ENCODE peak calls at places on chromosome 13, in ten cellular contexts. B is WERI-Rb-1; K is Peyer's patch; H is A549; X is AG04450; G is neuronal stem cell; J is pancreas; E is CD8-positive, alpha-beta memory T cell; N is psoas muscle; S is prostate gland. A is an unnamed sample.
A peak's percentile ranks its signal among the peaks of the same experiment; 100 is the strongest.

GRCh38 chr13:26485786-26486185 is 71.7 kb upstream of the WASF3 start:
- DNase-seq in G (no peak), S (no peak), E (no peak), X (no peak), N (no peak), H (no peak), K (peak; percentile 33), J (no peak), B (no peak), A (no peak)

GRCh38 chr13:73063166-73063565 is 4.4 kb downstream of the KLF5 start:
- DNase-seq in J (no peak), X (no peak), N (no peak), B (no peak), E (no peak), K (no peak), S (no peak), H (no peak), G (no peak), A (peak; percentile 46)

GRCh38 chr13:42968906-42969305 is 23.1 kb downstream of the EPSTI1 start:
- DNase-seq in E (no peak), H (no peak), G (no peak), S (peak; percentile 87), B (no peak), N (no peak), K (peak; percentile 82), X (no peak), J (no peak), A (peak; percentile 83)

GRCh38 chr13:80276371-80277289 is 64.3 kb downstream of the SPRY2 start:
- DNase-seq in J (no peak), G (peak; percentile 93), H (no peak), N (no peak), B (no peak), X (no peak), K (no peak), S (no peak), E (no peak), A (no peak)

GRCh38 chr13:98785968-98786367 is 33.5 kb upstream of the SLC15A1 start:
- DNase-seq in N (no peak), S (no peak), K (no peak), X (no peak), H (no peak), B (no peak), E (no peak), G (no peak), J (no peak), A (no peak)

GRCh38 chr13:26502826-26503225 is 54.7 kb upstream of the WASF3 start:
- DNase-seq in G (no peak), S (no peak), B (no peak), N (peak; percentile 64), H (no peak), K (no peak), X (peak; percentile 24), E (no peak), J (no peak), A (no peak)

GRCh38 chr13:50915562-50915961 is 6.0 kb downstream of the RNASEH2B start:
- DNase-seq in H (no peak), J (no peak), S (no peak), K (no peak), B (no peak), N (no peak), E (no peak), X (no peak), G (no peak), A (no peak)

GRCh38 chr13:94641432-94641941 is 39.8 kb downstream of the GPR180 start:
- DNase-seq in K (no peak), N (no peak), S (no peak), X (peak; percentile 67), H (no peak), G (no peak), B (no peak), J (no peak), E (no peak), A (no peak)

GRCh38 chr13:37163626-37164365 is 58.3 kb upstream of the CSNK1A1L start:
- DNase-seq in X (no peak), N (no peak), B (no peak), S (no peak), G (no peak), J (no peak), H (no peak), E (no peak), K (no peak), A (no peak)

GRCh38 chr13:98839826-98840769 is 87.6 kb upstream of the SLC15A1 start:
- DNase-seq in G (peak; percentile 49), K (peak; percentile 70), E (no peak), N (peak; percentile 75), B (peak; percentile 90), J (no peak), X (no peak), S (peak; percentile 43), H (peak; percentile 47), A (peak; percentile 73)

GRCh38 chr13:91399189-91400093 is 1.0 kb downstream of the GPC5 start:
- DNase-seq in X (no peak), S (no peak), H (no peak), K (no peak), J (no peak), G (no peak), N (no peak), E (no peak), B (no peak), A (no peak)
- H3K27ac ChIP-seq in X (no peak overlapping the region), S (no peak overlapping the region), H (no peak overlapping the region), K (no peak overlapping the region), J (no peak overlapping the region), G (no peak overlapping the region), N (no peak overlapping the region), E (no peak overlapping the region), B (no peak overlapping the region), A (no peak overlapping the region)

GRCh38 chr13:39364797-39365468 is 238.1 kb downstream of the LHFPL6 start:
- DNase-seq in X (no peak), N (no peak), K (no peak), G (no peak), J (no peak), S (no peak), H (no peak), B (no peak), E (no peak), A (no peak)
- H3K4me3 ChIP-seq in X (no peak overlapping the region), N (no peak overlapping the region), K (no peak overlapping the region), G (no peak overlapping the region), J (no peak overlapping the region), S (no peak overlapping the region), H (no peak overlapping the region), B (no peak overlapping the region), E (no peak overlapping the region), A (no peak overlapping the region)

GRCh38 chr13:19601749-19602725 is 31.4 kb upstream of the MPHOSPH8 start:
- DNase-seq in K (peak; percentile 61), H (peak; percentile 38), J (peak; percentile 17), B (peak; percentile 78), N (no peak), G (peak; percentile 40), S (no peak), E (peak; percentile 18), X (no peak), A (peak; percentile 20)
- H3K27ac ChIP-seq in K (no peak overlapping the region), H (peak overlapping the region; percentile 93), J (no peak overlapping the region), B (peak overlapping the region; percentile 66), N (no peak overlapping the region), G (no peak overlapping the region), S (no peak overlapping the region), E (no peak overlapping the region), X (peak overlapping the region; percentile 11), A (no peak overlapping the region)

DNA sequence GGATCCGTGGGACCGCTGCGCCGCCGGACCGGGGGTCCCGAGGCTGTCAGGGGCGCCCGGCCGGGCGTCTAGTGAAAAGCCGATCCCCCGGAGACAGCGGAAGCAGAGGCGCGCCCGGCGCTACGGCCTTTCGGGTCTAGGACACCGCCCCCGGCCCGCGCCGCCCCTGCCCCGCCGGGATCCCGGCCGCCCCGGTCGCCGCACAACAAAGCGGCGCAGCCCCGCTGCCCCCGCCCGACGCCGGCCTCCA is 634 bp downstream of the LATS2 start:
- DNase-seq in B (no peak), H (no peak), K (no peak), J (no peak), G (no peak), X (no peak), N (peak; percentile 68), E (no peak), S (no peak), A (no peak)
- H3K4me3 ChIP-seq in B (peak overlapping the region; percentile 69), H (peak overlapping the region; percentile 69), K (peak overlapping the region; percentile 87), J (peak overlapping the region; percentile 84), G (peak overlapping the region; percentile 66), X (peak overlapping the region; percentile 77), N (peak overlapping the region; percentile 96), E (no peak overlapping the region), S (peak overlapping the region; percentile 88), A (peak overlapping the region; percentile 95)

GRCh38 chr13:22173605-22174004 is 502.7 kb downstream of the FGF9 start:
- DNase-seq in B (no peak), K (no peak), G (no peak), N (no peak), S (no peak), X (peak; percentile 36), J (no peak), H (no peak), E (no peak), A (no peak)

GRCh38 chr13:22168437-22168836 is 497.6 kb downstream of the FGF9 start:
- DNase-seq in J (no peak), E (no peak), B (no peak), K (no peak), N (no peak), S (no peak), H (no peak), G (no peak), X (no peak), A (no peak)

GRCh38 chr13:22175211-22175610 is 504.3 kb downstream of the FGF9 start:
- DNase-seq in B (no peak), K (no peak), S (no peak), H (no peak), J (no peak), X (no peak), N (no peak), E (no peak), G (no peak), A (no peak)

DNA sequence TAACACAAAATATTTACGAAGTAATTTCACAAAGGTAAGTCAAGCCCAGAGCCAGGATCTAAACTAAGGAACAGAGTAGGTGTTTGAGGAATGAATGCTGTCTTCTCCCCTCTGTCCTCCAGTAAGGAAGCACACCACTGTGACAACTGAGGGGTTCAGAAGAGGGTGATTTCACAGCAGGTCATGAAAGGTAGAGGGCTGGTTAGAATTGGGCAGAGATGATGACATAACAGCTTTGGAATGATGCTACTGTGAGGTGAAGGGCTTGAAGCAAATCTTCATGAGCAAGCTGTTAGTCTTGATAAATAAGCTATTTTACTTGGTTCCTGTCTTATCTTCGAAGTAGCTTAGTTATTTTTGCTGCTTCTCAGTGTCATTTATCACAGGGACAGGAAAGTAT is 498.6 kb downstream of the FGF9 start:
- DNase-seq in J (no peak), B (no peak), E (no peak), S (no peak), N (no peak), K (no peak), X (no peak), H (no peak), G (no peak), A (no peak)
- H3K27ac ChIP-seq in J (no peak overlapping the region), B (no peak overlapping the region), E (no peak overlapping the region), S (no peak overlapping the region), N (no peak overlapping the region), K (no peak overlapping the region), X (no peak overlapping the region), H (no peak overlapping the region), G (no peak overlapping the region), A (no peak overlapping the region)

GRCh38 chr13:23586336-23586735 is 16.1 kb downstream of the TNFRSF19 start:
- DNase-seq in E (no peak), K (no peak), S (no peak), X (no peak), N (no peak), J (no peak), G (no peak), H (no peak), B (no peak), A (no peak)
- H3K4me3 ChIP-seq in E (no peak overlapping the region), K (no peak overlapping the region), S (no peak overlapping the region), X (no peak overlapping the region), N (no peak overlapping the region), J (no peak overlapping the region), G (no peak overlapping the region), H (no peak overlapping the region), B (no peak overlapping the region), A (no peak overlapping the region)

GRCh38 chr13:33745370-33746324 is 72.3 kb upstream of the RFC3 start:
- DNase-seq in H (no peak), K (no peak), N (no peak), S (peak; percentile 36), B (no peak), E (no peak), X (no peak), J (no peak), G (no peak), A (no peak)
- H3K27ac ChIP-seq in H (no peak overlapping the region), K (no peak overlapping the region), N (no peak overlapping the region), S (peak overlapping the region; percentile 43), B (no peak overlapping the region), E (no peak overlapping the region), X (no peak overlapping the region), J (peak overlapping the region; percentile 9), G (no peak overlapping the region), A (no peak overlapping the region)

A was measured in small intestine.